ENCODE peak calls at places on chromosomes 7 and 10, in nine cellular contexts. C, S, T, G, I, K, Y, D and N are unnamed samples.

GRCh38 chr10:43069597-43069996 is 7.3 kb upstream of the RET start:
- DNase-seq in T (no peak), Y (no peak), D (no peak), S (no peak), C (no peak), K (no peak), G (no peak), I (no peak), N (no peak)

GRCh38 chr7:97982647-97983046 is 7.3 kb downstream of the OCM2 start:
- DNase-seq in G (no peak), S (no peak), K (no peak), T (no peak), D (no peak), Y (no peak), C (no peak), I (no peak), N (no peak)

GRCh38 chr10:184911-185310 is 49.7 kb downstream of the ZMYND11 start:
- DNase-seq in K (no peak), D (no peak), T (no peak), I (no peak), G (no peak), S (no peak), Y (no peak), C (no peak), N (no peak)

GRCh38 chr10:4067552-4068254 is 282.7 kb upstream of the KLF6 start:
- DNase-seq in S (no peak), D (peak; percentile 71), G (no peak), Y (no peak), T (peak; percentile 75), K (peak; percentile 54), I (no peak), C (no peak), N (no peak)

GRCh38 chr7:130632111-130632510 is 36.4 kb downstream of the COPG2 start:
- DNase-seq in T (no peak), I (no peak), K (no peak), C (no peak), G (no peak), S (no peak), D (no peak), Y (no peak), N (no peak)

GRCh38 chr7:123502216-123502615 is 32.2 kb downstream of the IQUB start:
- DNase-seq in T (no peak), C (no peak), K (no peak), G (no peak), S (no peak), D (no peak), I (no peak), Y (no peak), N (no peak)

GRCh38 chr7:154385214-154385613 is 333.0 kb downstream of the DPP6 start:
- DNase-seq in G (no peak), K (no peak), I (no peak), C (no peak), Y (no peak), D (no peak), T (no peak), S (no peak), N (no peak)

GRCh38 chr10:78905015-78905939 is 163.5 kb upstream of the ZMIZ1 start:
- DNase-seq in Y (no peak), S (no peak), C (peak; percentile 24), G (no peak), D (no peak), T (no peak), K (no peak), I (no peak), N (no peak)

GRCh38 chr10:52443419-52444388 is 129.6 kb downstream of the DKK1 start:
- DNase-seq in T (no peak), C (no peak), Y (no peak), K (no peak), S (no peak), D (no peak), G (no peak), I (no peak), N (no peak)

GRCh38 chr7:52261052-52261451 is 774.4 kb upstream of the POM121L12 start:
- DNase-seq in K (no peak), G (no peak), S (no peak), I (no peak), D (no peak), T (no peak), C (no peak), Y (no peak), N (no peak)

GRCh38 chr10:86046845-86047460 is 319.6 kb downstream of the GRID1 start:
- DNase-seq in C (peak; percentile 31), K (no peak), G (no peak), Y (no peak), S (no peak), D (no peak), I (no peak), T (no peak), N (no peak)

DNA sequence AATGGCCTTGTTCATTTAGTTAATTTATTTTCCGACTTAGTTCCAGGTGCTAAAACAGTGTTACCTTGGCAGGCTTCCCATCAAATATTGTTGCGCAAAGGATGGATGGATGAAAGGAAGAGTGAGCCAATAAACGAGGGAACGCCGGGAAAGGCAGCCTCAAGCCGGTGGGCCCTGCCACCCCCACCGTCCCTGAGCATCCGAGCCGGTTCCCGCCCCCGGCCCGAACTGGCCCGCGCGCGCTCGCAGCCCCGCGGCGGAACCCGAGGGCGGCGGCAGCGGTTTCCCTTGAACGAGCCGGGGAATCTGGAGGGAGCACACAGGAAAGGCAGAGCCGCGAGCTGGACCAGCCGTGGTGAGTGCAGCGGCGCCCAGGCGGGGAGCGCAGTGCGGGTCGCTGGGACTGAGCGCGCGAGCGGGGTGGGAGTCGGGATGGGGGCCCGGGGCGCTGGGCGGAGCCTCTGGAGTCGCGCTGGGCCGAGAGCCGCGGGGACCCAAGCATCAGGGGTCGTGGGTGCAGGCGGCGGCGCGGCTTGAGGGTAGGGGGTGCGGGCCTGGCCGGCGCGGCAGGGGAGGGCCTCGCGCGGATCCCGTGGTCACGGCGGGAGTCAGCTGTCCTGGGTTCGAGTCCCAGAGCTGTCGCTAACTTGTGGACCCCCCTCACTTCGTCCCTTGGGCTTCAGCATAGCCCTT is at the start of gene AGK:
- DNase-seq in C (peak; percentile 82), I (peak; percentile 66), D (peak; percentile 77), S (peak; percentile 75), G (peak; percentile 32), Y (no peak), K (peak; percentile 75), T (peak; percentile 69), N (peak; percentile 86)
- TF ChIP-seq POLR2A in C (peak; percentile 46), I (peak; percentile 65), D (peak; percentile 20), S (peak; percentile 37), G (no peak), Y (no peak), K (peak; percentile 32), T (peak; percentile 14), N (peak; percentile 63)

DNA sequence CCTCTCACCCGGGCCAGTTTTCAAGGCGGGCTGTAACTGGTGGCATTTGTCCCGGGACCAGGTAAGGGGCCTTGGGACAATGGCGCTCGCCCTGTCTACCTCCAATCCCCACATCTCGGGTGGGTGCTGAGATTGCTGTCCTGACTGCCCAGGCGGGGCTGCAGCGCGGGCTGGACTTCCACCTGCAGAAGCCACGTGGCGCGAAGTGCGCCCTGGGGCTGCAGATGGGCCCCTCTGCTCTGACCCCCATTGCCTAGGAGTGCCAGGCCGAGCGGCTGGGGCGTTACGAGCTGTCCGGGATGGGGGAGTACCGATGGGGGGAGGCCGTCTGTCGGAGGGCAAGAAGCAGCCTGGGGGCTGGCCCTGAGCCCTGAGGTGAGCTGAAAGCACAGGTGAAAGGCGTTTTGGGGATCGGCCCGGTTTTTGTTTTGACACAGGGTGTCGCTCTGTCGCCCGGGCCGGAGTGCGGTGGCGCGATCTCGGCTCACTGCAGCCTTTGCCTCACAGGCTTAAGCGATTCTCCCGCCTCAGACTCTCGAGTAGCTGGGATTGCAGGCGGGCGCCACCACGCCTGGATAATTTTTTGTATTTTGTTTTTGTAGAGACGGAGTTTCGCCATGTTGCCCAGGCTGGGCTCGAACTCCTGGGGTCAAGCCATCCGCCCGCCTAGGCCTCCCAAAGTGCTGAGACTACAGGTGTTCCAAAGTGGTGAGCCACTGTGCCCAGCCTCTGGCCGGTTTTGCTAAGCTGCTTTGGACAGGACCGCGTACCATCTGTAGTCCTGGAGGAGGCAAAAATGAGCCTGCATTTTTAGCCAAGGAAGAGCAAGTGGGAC is at the start of gene SFXN2:
- DNase-seq in S (peak; percentile 58), Y (no peak), G (no peak), C (no peak), T (peak; percentile 47), K (peak; percentile 77), D (peak; percentile 44), I (peak; percentile 69), N (peak; percentile 63)
- TF ChIP-seq POLR2A in S (peak; percentile 68), Y (no peak), G (no peak), C (no peak), T (peak; percentile 46), K (peak; percentile 86), D (no peak), I (peak; percentile 56), N (peak; percentile 74)

GRCh38 chr10:122998360-122998917 is 10.2 kb downstream of the IKZF5 start:
- DNase-seq in D (no peak), T (no peak), I (no peak), C (no peak), Y (no peak), K (no peak), G (no peak), S (no peak), N (no peak)

GRCh38 chr10:122992031-122992585 is 11.9 kb downstream of the PSTK start:
- DNase-seq in Y (no peak), T (no peak), S (no peak), D (no peak), K (no peak), G (no peak), I (no peak), C (no peak), N (no peak)

GRCh38 chr10:122997864-122998263 is 10.7 kb downstream of the IKZF5 start:
- DNase-seq in T (no peak), D (no peak), I (no peak), S (no peak), G (no peak), Y (no peak), C (no peak), K (no peak), N (no peak)

GRCh38 chr10:122990278-122990677 is 10.1 kb downstream of the PSTK start:
- DNase-seq in Y (no peak), T (no peak), D (no peak), S (no peak), K (no peak), C (no peak), G (no peak), I (no peak), N (no peak)

DNA sequence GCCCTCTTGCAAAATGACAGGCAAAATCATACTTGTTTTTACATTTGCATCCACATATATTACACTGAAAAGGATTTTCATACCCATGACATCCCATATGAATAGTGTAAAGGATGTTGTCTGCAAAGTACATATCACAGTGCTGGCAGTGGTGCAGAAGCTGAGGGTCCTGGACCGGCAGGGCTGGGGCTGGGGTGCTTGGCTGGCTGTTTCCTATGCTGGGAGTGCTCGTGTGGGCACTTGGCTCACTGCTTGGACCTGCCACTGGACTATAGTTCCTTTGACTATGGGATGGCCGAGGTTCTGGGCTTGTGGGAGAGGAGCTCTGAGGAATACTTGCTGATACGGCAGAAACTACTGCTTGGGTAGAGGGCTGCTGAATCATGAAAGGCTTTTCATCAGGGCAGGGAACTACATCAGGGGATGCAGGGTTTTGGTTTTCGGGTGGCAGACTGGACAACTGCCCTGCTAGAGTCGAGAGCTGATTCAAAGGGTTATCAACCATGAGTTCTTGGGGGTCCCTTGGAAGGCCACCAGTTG is 13.7 kb downstream of the PSTK start:
- DNase-seq in G (no peak), I (no peak), K (no peak), Y (no peak), T (no peak), S (no peak), C (no peak), D (no peak), N (no peak)
- TF ChIP-seq POLR2A in G (no peak), I (no peak), K (no peak), Y (no peak), T (no peak), S (no peak), C (no peak), D (no peak), N (no peak)

GRCh38 chr7:156947120-156947843 is 2.2 kb upstream of the NOM1 start:
- DNase-seq in K (no peak), I (no peak), C (no peak), Y (no peak), D (peak; percentile 25), T (no peak), S (no peak), G (no peak), N (no peak)
- TF ChIP-seq POLR2A in K (no peak), I (no peak), C (no peak), Y (no peak), D (no peak), T (no peak), S (no peak), G (no peak), N (no peak)